ENCODE peak calls at places on chromosomes 13 and 19, in eight cellular contexts. A, R, O, T, S, L, F and M are unnamed samples.

GRCh38 chr19:50512112-50512998 is 1.4 kb downstream of the ASPDH start:
- DNase-seq in A (peak; percentile 73), R (no peak), O (no peak), T (no peak), S (no peak), L (no peak), F (no peak), M (no peak)

GRCh38 chr13:65999441-65999840 is 1230.7 kb downstream of the PCDH9 start:
- DNase-seq in A (no peak), R (no peak), O (no peak), T (no peak), S (no peak), L (no peak), F (no peak), M (no peak)

GRCh38 chr13:95709101-95709500 is 32.2 kb downstream of the DNAJC3 start:
- DNase-seq in A (no peak), R (no peak), O (no peak), T (no peak), S (no peak), L (no peak), F (no peak), M (no peak)

GRCh38 chr19:610801-611505 is 21.3 kb downstream of the HCN2 start:
- DNase-seq in A (peak; percentile 82), R (no peak), O (peak; percentile 50), T (no peak), S (peak; percentile 51), L (peak; percentile 54), F (peak; percentile 38), M (no peak)

GRCh38 chr19:58544591-58545285 is 874 bp downstream of the TRIM28 start:
- DNase-seq in A (peak; percentile 91), R (no peak), O (no peak), T (peak; percentile 58), S (peak; percentile 71), L (no peak), F (no peak), M (no peak)

GRCh38 chr19:52637718-52638585 is at the start of gene ZNF83:
- DNase-seq in A (peak; percentile 99), R (peak; percentile 82), O (peak; percentile 85), T (peak; percentile 99), S (peak; percentile 89), L (peak; percentile 97), F (peak; percentile 96), M (peak; percentile 94)

GRCh38 chr19:862529-863304 is 3.3 kb downstream of the CFD start:
- DNase-seq in A (peak; percentile 89), R (no peak), O (peak; percentile 83), T (peak; percentile 74), S (peak; percentile 67), L (peak; percentile 76), F (peak; percentile 61), M (peak; percentile 71)

GRCh38 chr19:8423821-8424223 is 10.7 kb downstream of the MARCHF2 start:
- DNase-seq in A (peak; percentile 97), R (peak; percentile 98), O (no peak), T (peak; percentile 86), S (no peak), L (peak; percentile 84), F (peak; percentile 89), M (peak; percentile 64)

GRCh38 chr13:27034678-27035111 is 136.9 kb downstream of the USP12 start:
- DNase-seq in A (no peak), R (no peak), O (no peak), T (no peak), S (no peak), L (no peak), F (no peak), M (no peak)

GRCh38 chr13:100600461-100600860 is 11.9 kb upstream of the GGACT start:
- DNase-seq in A (no peak), R (no peak), O (no peak), T (no peak), S (no peak), L (no peak), F (no peak), M (no peak)

GRCh38 chr13:110017379-110017778 is 231.0 kb upstream of the IRS2 start:
- DNase-seq in A (no peak), R (peak; percentile 88), O (no peak), T (no peak), S (no peak), L (no peak), F (no peak), M (peak; percentile 44)

GRCh38 chr19:45331411-45331810 is 8.7 kb upstream of the CKM start:
- DNase-seq in A (no peak), R (no peak), O (no peak), T (no peak), S (no peak), L (no peak), F (no peak), M (no peak)

GRCh38 chr19:33547676-33548075 is 26.1 kb upstream of the PEPD start:
- DNase-seq in A (peak; percentile 15), R (no peak), O (no peak), T (no peak), S (no peak), L (no peak), F (no peak), M (no peak)

GRCh38 chr19:57191141-57192063 is at the start of gene ZNF264:
- DNase-seq in A (peak; percentile 97), R (peak; percentile 75), O (peak; percentile 88), T (peak; percentile 92), S (peak; percentile 76), L (peak; percentile 92), F (peak; percentile 92), M (peak; percentile 92)

GRCh38 chr19:49837009-49837310 is 14.0 kb upstream of the PTOV1 start:
- DNase-seq in A (no peak), R (no peak), O (no peak), T (no peak), S (no peak), L (no peak), F (no peak), M (no peak)

GRCh38 chr19:56637976-56638555 is 4.9 kb upstream of the SMIM17 start:
- DNase-seq in A (peak; percentile 91), R (peak; percentile 72), O (no peak), T (peak; percentile 58), S (no peak), L (no peak), F (peak; percentile 28), M (peak; percentile 31)

GRCh38 chr13:112716841-112717520 is 27.1 kb downstream of the ATP11A start:
- DNase-seq in A (no peak), R (no peak), O (no peak), T (no peak), S (no peak), L (no peak), F (no peak), M (no peak)

GRCh38 chr19:40238775-40239174 is 12.3 kb upstream of the CCNP start:
- DNase-seq in A (no peak), R (no peak), O (no peak), T (no peak), S (no peak), L (no peak), F (no peak), M (no peak)

GRCh38 chr13:30305456-30305855 is 1.9 kb downstream of the KATNAL1 start:
- DNase-seq in A (no peak), R (no peak), O (no peak), T (no peak), S (no peak), L (no peak), F (no peak), M (no peak)

GRCh38 chr19:39941615-39942507 is 7.4 kb upstream of the FCGBP start:
- DNase-seq in A (no peak), R (peak; percentile 56), O (peak; percentile 83), T (no peak), S (peak; percentile 50), L (peak; percentile 55), F (peak; percentile 33), M (peak; percentile 54)

GRCh38 chr19:40241809-40242384 is 15.4 kb upstream of the CCNP start:
- DNase-seq in A (peak; percentile 90), R (no peak), O (no peak), T (no peak), S (no peak), L (no peak), F (no peak), M (no peak)

GRCh38 chr13:44304433-44304725 is 69.2 kb upstream of the SERP2 start:
- DNase-seq in A (no peak), R (no peak), O (no peak), T (no peak), S (no peak), L (no peak), F (no peak), M (no peak)

GRCh38 chr13:90686438-90686837 is 661.0 kb upstream of the MIR17HG start:
- DNase-seq in A (no peak), R (no peak), O (no peak), T (no peak), S (no peak), L (no peak), F (no peak), M (no peak)

GRCh38 chr13:103006706-103007426 is 59.4 kb downstream of the SLC10A2 start:
- DNase-seq in A (no peak), R (no peak), O (no peak), T (no peak), S (no peak), L (no peak), F (no peak), M (no peak)

GRCh38 chr19:38845374-38846024 is 4.3 kb downstream of the HNRNPL start:
- DNase-seq in A (peak; percentile 35), R (no peak), O (no peak), T (no peak), S (no peak), L (no peak), F (no peak), M (no peak)
- H3K4me1 ChIP-seq in A (peaks cover 5% of the 10 kb centered on the region), R (peaks cover 26% of the 10 kb centered on the region), O (peaks cover 85% of the 10 kb centered on the region), T (peaks cover 4% of the 10 kb centered on the region), S (peaks cover 87% of the 10 kb centered on the region), L (peaks cover 15% of the 10 kb centered on the region), F (peaks cover 80% of the 10 kb centered on the region), M (peaks cover 61% of the 10 kb centered on the region)

GRCh38 chr13:31891472-31891871 is 140.1 kb upstream of the FRY start:
- DNase-seq in A (no peak), R (peak; percentile 35), O (no peak), T (no peak), S (no peak), L (no peak), F (peak; percentile 65), M (peak; percentile 23)
- H3K4me1 ChIP-seq in A (peaks cover 13% of the 10 kb centered on the region), R (no peaks in the 10 kb centered on the region), O (peaks cover 2% of the 10 kb centered on the region), T (no peaks in the 10 kb centered on the region), S (no peaks in the 10 kb centered on the region), L (no peaks in the 10 kb centered on the region), F (peaks cover 44% of the 10 kb centered on the region), M (peaks cover 8% of the 10 kb centered on the region)

GRCh38 chr19:16384688-16385087 is 60.1 kb downstream of the KLF2 start:
- DNase-seq in A (no peak), R (no peak), O (no peak), T (no peak), S (no peak), L (no peak), F (no peak), M (peak; percentile 13)
- H3K4me1 ChIP-seq in A (peaks cover 13% of the 10 kb centered on the region), R (no peaks in the 10 kb centered on the region), O (peaks cover 52% of the 10 kb centered on the region), T (no peaks in the 10 kb centered on the region), S (peaks cover 39% of the 10 kb centered on the region), L (peaks cover 7% of the 10 kb centered on the region), F (peaks cover 36% of the 10 kb centered on the region), M (no peaks in the 10 kb centered on the region)

DNA sequence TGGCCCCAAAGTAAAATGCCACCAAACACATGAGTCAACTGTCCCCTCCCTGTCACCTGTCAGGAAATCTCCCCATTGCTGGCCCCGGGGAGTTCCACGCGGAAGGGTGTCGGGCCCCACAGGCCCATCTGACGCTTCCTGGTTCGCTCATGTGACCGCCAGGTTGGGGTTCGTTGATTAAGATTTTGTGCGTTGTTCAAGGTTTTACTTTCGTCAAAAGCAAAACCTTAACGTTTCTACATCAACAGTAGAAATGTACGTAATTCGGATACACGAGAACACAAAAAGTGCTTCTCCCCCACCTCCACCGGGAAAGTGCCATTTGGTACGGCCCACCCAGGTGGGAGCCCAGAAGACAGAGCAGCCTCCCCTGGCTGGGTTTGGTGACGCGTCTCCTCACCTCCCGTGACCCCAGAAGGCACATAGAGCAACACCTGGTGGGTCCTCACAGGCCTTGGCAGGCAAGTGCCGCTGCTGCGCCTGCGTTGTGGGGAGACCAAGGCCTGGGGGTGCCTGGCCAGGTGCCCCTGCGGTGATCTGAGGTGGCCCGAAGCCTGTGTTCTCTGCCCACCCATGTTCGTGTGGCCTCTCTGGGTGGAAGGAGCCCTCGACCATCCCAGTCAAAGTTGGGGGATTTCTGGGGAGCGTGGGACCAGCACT is 161.6 kb downstream of the KDM4B start:
- DNase-seq in A (no peak), R (no peak), O (peak; percentile 33), T (no peak), S (peak; percentile 86), L (peak; percentile 52), F (no peak), M (no peak)
- H3K4me1 ChIP-seq in A (peaks cover 18% of the 10 kb centered on the region), R (peaks cover 11% of the 10 kb centered on the region), O (peaks cover 15% of the 10 kb centered on the region), T (no peaks in the 10 kb centered on the region), S (peaks cover 40% of the 10 kb centered on the region), L (peaks cover 4% of the 10 kb centered on the region), F (peaks cover 39% of the 10 kb centered on the region), M (peaks cover 66% of the 10 kb centered on the region)